ENCODE peak calls at places on chromosomes 5 and 9, in eight cellular contexts. One of them, this sample, is unnamed.
A peak's percentile ranks its signal among the peaks of the same experiment; 100 is the strongest.

GRCh38 chr5:54159837-54160215 is 150.5 kb downstream of the ARL15 start:
- DNase-seq in ecto neural progenitor cell: no peak
- DNase-seq in NCI-H1092 treated with DMSO at 0.1 percent for 48 hours: no peak
- DNase-seq in CD4-positive, alpha-beta T cell: no peak
- DNase-seq in fibroblast of the aortic adventitia: peak; percentile 67
- DNase-seq in NCI-H460: no peak
- DNase-seq in lower leg skin: no peak
- DNase-seq in stimulated activated CD8-positive, alpha-beta memory T cell treated with anti-CD3 and anti-CD28 coated beads, Interleukin-2, amount 100 ng/mL, for 48 hours: no peak
- DNase-seq in this sample: no peak

GRCh38 chr9:110814159-110814558 is 145.6 kb downstream of the MUSK start:
- DNase-seq in lower leg skin: no peak
- DNase-seq in CD4-positive, alpha-beta T cell: no peak
- DNase-seq in NCI-H1092 treated with DMSO at 0.1 percent for 48 hours: no peak
- DNase-seq in NCI-H460: no peak
- DNase-seq in ecto neural progenitor cell: no peak
- DNase-seq in fibroblast of the aortic adventitia: peak; percentile 23
- DNase-seq in stimulated activated CD8-positive, alpha-beta memory T cell treated with anti-CD3 and anti-CD28 coated beads, Interleukin-2, amount 100 ng/mL, for 48 hours: no peak
- DNase-seq in this sample: no peak

GRCh38 chr5:14421851-14422250 is 159.7 kb upstream of the OTULINL start:
- DNase-seq in NCI-H460: no peak
- DNase-seq in fibroblast of the aortic adventitia: no peak
- DNase-seq in NCI-H1092 treated with DMSO at 0.1 percent for 48 hours: no peak
- DNase-seq in stimulated activated CD8-positive, alpha-beta memory T cell treated with anti-CD3 and anti-CD28 coated beads, Interleukin-2, amount 100 ng/mL, for 48 hours: no peak
- DNase-seq in lower leg skin: no peak
- DNase-seq in ecto neural progenitor cell: no peak
- DNase-seq in CD4-positive, alpha-beta T cell: no peak
- DNase-seq in this sample: no peak

GRCh38 chr9:109181284-109181683 is 14.2 kb upstream of the FRRS1L start:
- DNase-seq in NCI-H460: no peak
- DNase-seq in lower leg skin: no peak
- DNase-seq in stimulated activated CD8-positive, alpha-beta memory T cell treated with anti-CD3 and anti-CD28 coated beads, Interleukin-2, amount 100 ng/mL, for 48 hours: no peak
- DNase-seq in ecto neural progenitor cell: no peak
- DNase-seq in NCI-H1092 treated with DMSO at 0.1 percent for 48 hours: no peak
- DNase-seq in CD4-positive, alpha-beta T cell: peak; percentile 8
- DNase-seq in fibroblast of the aortic adventitia: no peak
- DNase-seq in this sample: peak; percentile 53

GRCh38 chr9:116190997-116191396 is 37.4 kb downstream of the PAPPA start:
- DNase-seq in ecto neural progenitor cell: no peak
- DNase-seq in lower leg skin: no peak
- DNase-seq in fibroblast of the aortic adventitia: peak; percentile 70
- DNase-seq in stimulated activated CD8-positive, alpha-beta memory T cell treated with anti-CD3 and anti-CD28 coated beads, Interleukin-2, amount 100 ng/mL, for 48 hours: no peak
- DNase-seq in NCI-H1092 treated with DMSO at 0.1 percent for 48 hours: no peak
- DNase-seq in CD4-positive, alpha-beta T cell: no peak
- DNase-seq in NCI-H460: no peak
- DNase-seq in this sample: no peak

GRCh38 chr9:127194881-127195713 is 69.5 kb upstream of the GARNL3 start:
- DNase-seq in fibroblast of the aortic adventitia: no peak
- DNase-seq in CD4-positive, alpha-beta T cell: no peak
- DNase-seq in lower leg skin: no peak
- DNase-seq in NCI-H1092 treated with DMSO at 0.1 percent for 48 hours: no peak
- DNase-seq in NCI-H460: no peak
- DNase-seq in stimulated activated CD8-positive, alpha-beta memory T cell treated with anti-CD3 and anti-CD28 coated beads, Interleukin-2, amount 100 ng/mL, for 48 hours: no peak
- DNase-seq in ecto neural progenitor cell: no peak
- DNase-seq in this sample: no peak

GRCh38 chr5:135182675-135183074 is 148.6 kb upstream of the PITX1 start:
- DNase-seq in lower leg skin: no peak
- DNase-seq in CD4-positive, alpha-beta T cell: no peak
- DNase-seq in NCI-H460: no peak
- DNase-seq in fibroblast of the aortic adventitia: no peak
- DNase-seq in NCI-H1092 treated with DMSO at 0.1 percent for 48 hours: no peak
- DNase-seq in ecto neural progenitor cell: no peak
- DNase-seq in stimulated activated CD8-positive, alpha-beta memory T cell treated with anti-CD3 and anti-CD28 coated beads, Interleukin-2, amount 100 ng/mL, for 48 hours: no peak
- DNase-seq in this sample: no peak

GRCh38 chr9:89686134-89686533 is 81.3 kb downstream of the GADD45G start:
- DNase-seq in NCI-H460: no peak
- DNase-seq in CD4-positive, alpha-beta T cell: no peak
- DNase-seq in stimulated activated CD8-positive, alpha-beta memory T cell treated with anti-CD3 and anti-CD28 coated beads, Interleukin-2, amount 100 ng/mL, for 48 hours: no peak
- DNase-seq in lower leg skin: peak; percentile 55
- DNase-seq in NCI-H1092 treated with DMSO at 0.1 percent for 48 hours: peak; percentile 51
- DNase-seq in ecto neural progenitor cell: no peak
- DNase-seq in fibroblast of the aortic adventitia: no peak
- DNase-seq in this sample: no peak

GRCh38 chr9:127546125-127546832 is 65.8 kb upstream of the STXBP1 start:
- DNase-seq in fibroblast of the aortic adventitia: no peak
- DNase-seq in NCI-H1092 treated with DMSO at 0.1 percent for 48 hours: no peak
- DNase-seq in NCI-H460: no peak
- DNase-seq in stimulated activated CD8-positive, alpha-beta memory T cell treated with anti-CD3 and anti-CD28 coated beads, Interleukin-2, amount 100 ng/mL, for 48 hours: no peak
- DNase-seq in lower leg skin: no peak
- DNase-seq in ecto neural progenitor cell: no peak
- DNase-seq in CD4-positive, alpha-beta T cell: no peak
- DNase-seq in this sample: no peak

GRCh38 chr9:121902483-121903135 is 190.5 kb downstream of the TTLL11 start:
- DNase-seq in lower leg skin: no peak
- DNase-seq in stimulated activated CD8-positive, alpha-beta memory T cell treated with anti-CD3 and anti-CD28 coated beads, Interleukin-2, amount 100 ng/mL, for 48 hours: no peak
- DNase-seq in ecto neural progenitor cell: no peak
- DNase-seq in CD4-positive, alpha-beta T cell: no peak
- DNase-seq in fibroblast of the aortic adventitia: peak; percentile 99
- DNase-seq in NCI-H460: no peak
- DNase-seq in NCI-H1092 treated with DMSO at 0.1 percent for 48 hours: no peak
- DNase-seq in this sample: no peak

GRCh38 chr5:115579747-115580173 is 22.5 kb downstream of the TICAM2 start:
- DNase-seq in CD4-positive, alpha-beta T cell: no peak
- DNase-seq in lower leg skin: no peak
- DNase-seq in NCI-H460: no peak
- DNase-seq in stimulated activated CD8-positive, alpha-beta memory T cell treated with anti-CD3 and anti-CD28 coated beads, Interleukin-2, amount 100 ng/mL, for 48 hours: no peak
- DNase-seq in ecto neural progenitor cell: no peak
- DNase-seq in fibroblast of the aortic adventitia: peak; percentile 23
- DNase-seq in NCI-H1092 treated with DMSO at 0.1 percent for 48 hours: no peak
- DNase-seq in this sample: peak; percentile 79

GRCh38 chr5:149636191-149636860 is 55.0 kb downstream of the ARHGEF37 start:
- DNase-seq in ecto neural progenitor cell: no peak
- DNase-seq in NCI-H1092 treated with DMSO at 0.1 percent for 48 hours: no peak
- DNase-seq in CD4-positive, alpha-beta T cell: no peak
- DNase-seq in stimulated activated CD8-positive, alpha-beta memory T cell treated with anti-CD3 and anti-CD28 coated beads, Interleukin-2, amount 100 ng/mL, for 48 hours: no peak
- DNase-seq in NCI-H460: no peak
- DNase-seq in fibroblast of the aortic adventitia: no peak
- DNase-seq in lower leg skin: no peak
- DNase-seq in this sample: no peak

GRCh38 chr9:136821333-136822031 is 13.7 kb downstream of the RABL6 start:
- DNase-seq in CD4-positive, alpha-beta T cell: no peak
- DNase-seq in fibroblast of the aortic adventitia: peak; percentile 27
- DNase-seq in NCI-H460: no peak
- DNase-seq in NCI-H1092 treated with DMSO at 0.1 percent for 48 hours: no peak
- DNase-seq in ecto neural progenitor cell: peak; percentile 69
- DNase-seq in stimulated activated CD8-positive, alpha-beta memory T cell treated with anti-CD3 and anti-CD28 coated beads, Interleukin-2, amount 100 ng/mL, for 48 hours: no peak
- DNase-seq in lower leg skin: no peak
- DNase-seq in this sample: no peak

GRCh38 chr5:16773990-16774389 is 157.2 kb upstream of the RETREG1 start:
- DNase-seq in fibroblast of the aortic adventitia: no peak
- DNase-seq in ecto neural progenitor cell: no peak
- DNase-seq in NCI-H1092 treated with DMSO at 0.1 percent for 48 hours: no peak
- DNase-seq in lower leg skin: no peak
- DNase-seq in stimulated activated CD8-positive, alpha-beta memory T cell treated with anti-CD3 and anti-CD28 coated beads, Interleukin-2, amount 100 ng/mL, for 48 hours: no peak
- DNase-seq in NCI-H460: no peak
- DNase-seq in CD4-positive, alpha-beta T cell: no peak
- DNase-seq in this sample: no peak

GRCh38 chr5:173056783-173057061 is 570 bp downstream of the CREBRF start:
- DNase-seq in CD4-positive, alpha-beta T cell: no peak
- DNase-seq in NCI-H1092 treated with DMSO at 0.1 percent for 48 hours: no peak
- DNase-seq in fibroblast of the aortic adventitia: no peak
- DNase-seq in ecto neural progenitor cell: no peak
- DNase-seq in stimulated activated CD8-positive, alpha-beta memory T cell treated with anti-CD3 and anti-CD28 coated beads, Interleukin-2, amount 100 ng/mL, for 48 hours: peak; percentile 69
- DNase-seq in lower leg skin: no peak
- DNase-seq in NCI-H460: no peak
- DNase-seq in this sample: no peak

GRCh38 chr5:152606739-152607138 is 201.7 kb upstream of the NMUR2 start:
- DNase-seq in NCI-H460: no peak
- DNase-seq in ecto neural progenitor cell: no peak
- DNase-seq in fibroblast of the aortic adventitia: no peak
- DNase-seq in NCI-H1092 treated with DMSO at 0.1 percent for 48 hours: no peak
- DNase-seq in stimulated activated CD8-positive, alpha-beta memory T cell treated with anti-CD3 and anti-CD28 coated beads, Interleukin-2, amount 100 ng/mL, for 48 hours: no peak
- DNase-seq in lower leg skin: no peak
- DNase-seq in CD4-positive, alpha-beta T cell: no peak
- DNase-seq in this sample: no peak

GRCh38 chr5:137757634-137758033 is 3.5 kb upstream of the HNRNPA0 start:
- DNase-seq in lower leg skin: no peak
- DNase-seq in CD4-positive, alpha-beta T cell: no peak
- DNase-seq in fibroblast of the aortic adventitia: no peak
- DNase-seq in NCI-H460: no peak
- DNase-seq in ecto neural progenitor cell: no peak
- DNase-seq in NCI-H1092 treated with DMSO at 0.1 percent for 48 hours: no peak
- DNase-seq in stimulated activated CD8-positive, alpha-beta memory T cell treated with anti-CD3 and anti-CD28 coated beads, Interleukin-2, amount 100 ng/mL, for 48 hours: no peak
- DNase-seq in this sample: no peak

GRCh38 chr5:158559643-158560042 is 540.1 kb downstream of the EBF1 start:
- DNase-seq in NCI-H460: no peak
- DNase-seq in NCI-H1092 treated with DMSO at 0.1 percent for 48 hours: no peak
- DNase-seq in ecto neural progenitor cell: no peak
- DNase-seq in fibroblast of the aortic adventitia: no peak
- DNase-seq in stimulated activated CD8-positive, alpha-beta memory T cell treated with anti-CD3 and anti-CD28 coated beads, Interleukin-2, amount 100 ng/mL, for 48 hours: no peak
- DNase-seq in lower leg skin: no peak
- DNase-seq in CD4-positive, alpha-beta T cell: no peak
- DNase-seq in this sample: no peak

GRCh38 chr9:21119093-21119770 is 22.4 kb downstream of the IFNW1 start:
- DNase-seq in NCI-H460: no peak
- DNase-seq in NCI-H1092 treated with DMSO at 0.1 percent for 48 hours: no peak
- DNase-seq in ecto neural progenitor cell: no peak
- DNase-seq in fibroblast of the aortic adventitia: no peak
- DNase-seq in lower leg skin: no peak
- DNase-seq in stimulated activated CD8-positive, alpha-beta memory T cell treated with anti-CD3 and anti-CD28 coated beads, Interleukin-2, amount 100 ng/mL, for 48 hours: no peak
- DNase-seq in CD4-positive, alpha-beta T cell: no peak
- DNase-seq in this sample: no peak

GRCh38 chr5:151038292-151038745 is 17.9 kb downstream of the GPX3 start:
- DNase-seq in ecto neural progenitor cell: no peak
- DNase-seq in fibroblast of the aortic adventitia: no peak
- DNase-seq in lower leg skin: no peak
- DNase-seq in NCI-H460: no peak
- DNase-seq in stimulated activated CD8-positive, alpha-beta memory T cell treated with anti-CD3 and anti-CD28 coated beads, Interleukin-2, amount 100 ng/mL, for 48 hours: no peak
- DNase-seq in NCI-H1092 treated with DMSO at 0.1 percent for 48 hours: no peak
- DNase-seq in CD4-positive, alpha-beta T cell: no peak
- DNase-seq in this sample: no peak

GRCh38 chr5:155728146-155728856 is 598.7 kb upstream of the SGCD start:
- DNase-seq in ecto neural progenitor cell: peak; percentile 78
- DNase-seq in fibroblast of the aortic adventitia: no peak
- DNase-seq in NCI-H1092 treated with DMSO at 0.1 percent for 48 hours: peak; percentile 62
- DNase-seq in stimulated activated CD8-positive, alpha-beta memory T cell treated with anti-CD3 and anti-CD28 coated beads, Interleukin-2, amount 100 ng/mL, for 48 hours: no peak
- DNase-seq in NCI-H460: no peak
- DNase-seq in lower leg skin: no peak
- DNase-seq in CD4-positive, alpha-beta T cell: no peak
- DNase-seq in this sample: no peak

GRCh38 chr5:172858990-172859811 is 25.1 kb downstream of the ERGIC1 start:
- DNase-seq in lower leg skin: no peak
- DNase-seq in stimulated activated CD8-positive, alpha-beta memory T cell treated with anti-CD3 and anti-CD28 coated beads, Interleukin-2, amount 100 ng/mL, for 48 hours: no peak
- DNase-seq in fibroblast of the aortic adventitia: peak; percentile 86
- DNase-seq in NCI-H460: no peak
- DNase-seq in NCI-H1092 treated with DMSO at 0.1 percent for 48 hours: no peak
- DNase-seq in ecto neural progenitor cell: no peak
- DNase-seq in CD4-positive, alpha-beta T cell: no peak
- DNase-seq in this sample: no peak

GRCh38 chr5:132662004-132662401 is 4.0 kb downstream of the IL13 start:
- DNase-seq in CD4-positive, alpha-beta T cell: no peak
- DNase-seq in ecto neural progenitor cell: no peak
- DNase-seq in lower leg skin: no peak
- DNase-seq in stimulated activated CD8-positive, alpha-beta memory T cell treated with anti-CD3 and anti-CD28 coated beads, Interleukin-2, amount 100 ng/mL, for 48 hours: no peak
- DNase-seq in NCI-H1092 treated with DMSO at 0.1 percent for 48 hours: no peak
- DNase-seq in fibroblast of the aortic adventitia: no peak
- DNase-seq in NCI-H460: no peak
- DNase-seq in this sample: peak; percentile 61

GRCh38 chr9:98287383-98287782 is 31.9 kb upstream of the TBC1D2 start:
- DNase-seq in stimulated activated CD8-positive, alpha-beta memory T cell treated with anti-CD3 and anti-CD28 coated beads, Interleukin-2, amount 100 ng/mL, for 48 hours: no peak
- DNase-seq in NCI-H1092 treated with DMSO at 0.1 percent for 48 hours: no peak
- DNase-seq in NCI-H460: no peak
- DNase-seq in fibroblast of the aortic adventitia: no peak
- DNase-seq in CD4-positive, alpha-beta T cell: no peak
- DNase-seq in ecto neural progenitor cell: no peak
- DNase-seq in lower leg skin: no peak
- DNase-seq in this sample: no peak

GRCh38 chr5:132812123-132812948 is 766 bp upstream of the SOWAHA start:
- DNase-seq in CD4-positive, alpha-beta T cell: no peak
- DNase-seq in fibroblast of the aortic adventitia: no peak
- DNase-seq in stimulated activated CD8-positive, alpha-beta memory T cell treated with anti-CD3 and anti-CD28 coated beads, Interleukin-2, amount 100 ng/mL, for 48 hours: no peak
- DNase-seq in NCI-H1092 treated with DMSO at 0.1 percent for 48 hours: no peak
- DNase-seq in lower leg skin: no peak
- DNase-seq in ecto neural progenitor cell: no peak
- DNase-seq in NCI-H460: no peak
- DNase-seq in this sample: no peak

GRCh38 chr5:13932561-13932960 is 11.9 kb downstream of the DNAH5 start:
- DNase-seq in CD4-positive, alpha-beta T cell: no peak
- DNase-seq in lower leg skin: no peak
- DNase-seq in fibroblast of the aortic adventitia: no peak
- DNase-seq in NCI-H1092 treated with DMSO at 0.1 percent for 48 hours: no peak
- DNase-seq in ecto neural progenitor cell: no peak
- DNase-seq in stimulated activated CD8-positive, alpha-beta memory T cell treated with anti-CD3 and anti-CD28 coated beads, Interleukin-2, amount 100 ng/mL, for 48 hours: no peak
- DNase-seq in NCI-H460: no peak
- DNase-seq in this sample: no peak

GRCh38 chr5:306011-306805 is 15.3 kb upstream of the AHRR start:
- DNase-seq in NCI-H460: no peak
- DNase-seq in stimulated activated CD8-positive, alpha-beta memory T cell treated with anti-CD3 and anti-CD28 coated beads, Interleukin-2, amount 100 ng/mL, for 48 hours: no peak
- DNase-seq in lower leg skin: no peak
- DNase-seq in CD4-positive, alpha-beta T cell: no peak
- DNase-seq in NCI-H1092 treated with DMSO at 0.1 percent for 48 hours: no peak
- DNase-seq in fibroblast of the aortic adventitia: no peak
- DNase-seq in ecto neural progenitor cell: peak; percentile 36
- DNase-seq in this sample: no peak

GRCh38 chr5:122726990-122727616 is 47.8 kb upstream of the SNX2 start:
- DNase-seq in stimulated activated CD8-positive, alpha-beta memory T cell treated with anti-CD3 and anti-CD28 coated beads, Interleukin-2, amount 100 ng/mL, for 48 hours: no peak
- DNase-seq in ecto neural progenitor cell: no peak
- DNase-seq in fibroblast of the aortic adventitia: peak; percentile 89
- DNase-seq in NCI-H460: no peak
- DNase-seq in lower leg skin: no peak
- DNase-seq in CD4-positive, alpha-beta T cell: no peak
- DNase-seq in NCI-H1092 treated with DMSO at 0.1 percent for 48 hours: no peak
- DNase-seq in this sample: peak; percentile 34

This sample was measured in GM06990.